ENCODE peak calls at places on chromosomes 6 and 20, in nine cellular contexts. F is IMR-90, O is upper lobe of left lung, G is esophagus squamous epithelium, L is stomach, V is K562, J is right lobe of liver, S is breast epithelium, R is HCT116. W is an unnamed sample.

GRCh38 chr6:24659547-24659946 is 7.2 kb downstream of the TDP2 start:
- DNase-seq in F (peak; percentile 23), O (no peak), G (no peak), L (no peak), V (no peak), J (no peak), S (no peak), R (no peak), W (no peak)

GRCh38 chr20:1336699-1337387 is 7.9 kb upstream of the SDCBP2 start:
- DNase-seq in F (no peak), O (peak; percentile 84), G (no peak), L (peak; percentile 82), V (no peak), J (peak; percentile 85), S (peak; percentile 66), R (no peak), W (peak; percentile 82)

GRCh38 chr20:44884907-44885391 is 556 bp upstream of the YWHAB start:
- DNase-seq in F (no peak), O (no peak), G (no peak), L (no peak), V (no peak), J (no peak), S (no peak), R (no peak), W (no peak)

GRCh38 chr6:11244387-11245126 is 12.1 kb upstream of the NEDD9 start:
- DNase-seq in F (no peak), O (no peak), G (no peak), L (no peak), V (no peak), J (no peak), S (no peak), R (no peak), W (no peak)

GRCh38 chr6:156650896-156651295 is 126.3 kb upstream of the ARID1B start:
- DNase-seq in F (no peak), O (no peak), G (no peak), L (no peak), V (no peak), J (no peak), S (no peak), R (no peak), W (no peak)

GRCh38 chr6:125534430-125535263 is 214.8 kb upstream of the HEY2 start:
- DNase-seq in F (no peak), O (no peak), G (no peak), L (no peak), V (no peak), J (no peak), S (no peak), R (no peak), W (no peak)

GRCh38 chr6:117352466-117353081 is 73.2 kb downstream of the ROS1 start:
- DNase-seq in F (peak; percentile 16), O (no peak), G (no peak), L (no peak), V (no peak), J (no peak), S (no peak), R (peak; percentile 24), W (no peak)

GRCh38 chr6:160974304-160974771 is 17.2 kb upstream of the MAP3K4 start:
- DNase-seq in F (peak; percentile 97), O (no peak), G (no peak), L (no peak), V (no peak), J (no peak), S (peak; percentile 70), R (no peak), W (peak; percentile 87)

GRCh38 chr6:152173957-152174356 is 366.5 kb downstream of the ESR1 start:
- DNase-seq in F (no peak), O (no peak), G (no peak), L (no peak), V (no peak), J (no peak), S (no peak), R (no peak), W (no peak)

GRCh38 chr6:14722704-14723103 is 523.2 kb upstream of the JARID2 start:
- DNase-seq in F (no peak), O (peak; percentile 60), G (no peak), L (no peak), V (no peak), J (no peak), S (no peak), R (no peak), W (no peak)

GRCh38 chr6:15962449-15962764 is 166.5 kb upstream of the MYLIP start:
- DNase-seq in F (peak; percentile 63), O (no peak), G (no peak), L (no peak), V (no peak), J (no peak), S (no peak), R (no peak), W (no peak)

GRCh38 chr6:36202101-36202500 is 5.6 kb downstream of the BRPF3 start:
- DNase-seq in F (no peak), O (no peak), G (no peak), L (no peak), V (no peak), J (no peak), S (no peak), R (no peak), W (no peak)

GRCh38 chr20:6994452-6994851 is 227.0 kb downstream of the BMP2 start:
- DNase-seq in F (no peak), O (no peak), G (no peak), L (no peak), V (no peak), J (no peak), S (no peak), R (no peak), W (no peak)

GRCh38 chr6:30900863-30901417 is 7.1 kb upstream of the GTF2H4 start:
- DNase-seq in F (no peak), O (no peak), G (no peak), L (no peak), V (no peak), J (peak; percentile 1), S (no peak), R (no peak), W (no peak)

GRCh38 chr6:1437553-1438406 is 48.4 kb downstream of the FOXF2 start:
- DNase-seq in F (no peak), O (peak; percentile 37), G (no peak), L (no peak), V (no peak), J (no peak), S (no peak), R (no peak), W (no peak)

GRCh38 chr6:108027594-108027993 is 46.9 kb downstream of the OSTM1 start:
- DNase-seq in F (peak; percentile 9), O (no peak), G (no peak), L (peak; percentile 30), V (no peak), J (no peak), S (no peak), R (peak; percentile 13), W (no peak)

GRCh38 chr6:97524846-97525245 is 241.8 kb upstream of the MMS22L start:
- DNase-seq in F (no peak), O (no peak), G (no peak), L (no peak), V (no peak), J (no peak), S (no peak), R (no peak), W (no peak)

GRCh38 chr6:43173496-43174262 is 2.6 kb downstream of the SRF start:
- DNase-seq in F (no peak), O (no peak), G (no peak), L (no peak), V (no peak), J (peak; percentile 51), S (no peak), R (no peak), W (no peak)
- H3K4me3 ChIP-seq in F (peak overlapping the region; percentile 73), O (peak overlapping the region; percentile 97), G (peak overlapping the region; percentile 98), L (peak overlapping the region; percentile 94), V (peak overlapping the region; percentile 83), J (peak overlapping the region; percentile 90), S (peak overlapping the region; percentile 97), R (no peak overlapping the region), W (peak overlapping the region; percentile 94)

GRCh38 chr6:90214966-90215365 is 81.7 kb downstream of the BACH2 start:
- DNase-seq in F (no peak), O (no peak), G (no peak), L (no peak), V (no peak), J (no peak), S (no peak), R (no peak), W (no peak)

GRCh38 chr6:90217621-90218496 is 78.8 kb downstream of the BACH2 start:
- DNase-seq in F (no peak), O (peak; percentile 84), G (no peak), L (peak; percentile 56), V (no peak), J (no peak), S (no peak), R (no peak), W (no peak)

GRCh38 chr6:90219168-90219985 is 77.3 kb downstream of the BACH2 start:
- DNase-seq in F (peak; percentile 90), O (no peak), G (no peak), L (no peak), V (no peak), J (no peak), S (peak; percentile 28), R (no peak), W (no peak)

GRCh38 chr6:90214461-90214860 is 82.2 kb downstream of the BACH2 start:
- DNase-seq in F (no peak), O (no peak), G (no peak), L (no peak), V (no peak), J (no peak), S (no peak), R (no peak), W (no peak)

GRCh38 chr6:90216081-90216977 is 80.3 kb downstream of the BACH2 start:
- DNase-seq in F (peak; percentile 35), O (no peak), G (no peak), L (no peak), V (no peak), J (no peak), S (no peak), R (no peak), W (no peak)
- H3K4me1 ChIP-seq in F (peaks cover 19% of the 10 kb centered on the region), O (peaks cover 50% of the 10 kb centered on the region), G (peaks cover 19% of the 10 kb centered on the region), L (peaks cover 44% of the 10 kb centered on the region), V (peaks cover 4% of the 10 kb centered on the region), J (peaks cover 30% of the 10 kb centered on the region), S (peaks cover 4% of the 10 kb centered on the region), R (peaks cover 60% of the 10 kb centered on the region), W (peaks cover 50% of the 10 kb centered on the region)

DNA sequence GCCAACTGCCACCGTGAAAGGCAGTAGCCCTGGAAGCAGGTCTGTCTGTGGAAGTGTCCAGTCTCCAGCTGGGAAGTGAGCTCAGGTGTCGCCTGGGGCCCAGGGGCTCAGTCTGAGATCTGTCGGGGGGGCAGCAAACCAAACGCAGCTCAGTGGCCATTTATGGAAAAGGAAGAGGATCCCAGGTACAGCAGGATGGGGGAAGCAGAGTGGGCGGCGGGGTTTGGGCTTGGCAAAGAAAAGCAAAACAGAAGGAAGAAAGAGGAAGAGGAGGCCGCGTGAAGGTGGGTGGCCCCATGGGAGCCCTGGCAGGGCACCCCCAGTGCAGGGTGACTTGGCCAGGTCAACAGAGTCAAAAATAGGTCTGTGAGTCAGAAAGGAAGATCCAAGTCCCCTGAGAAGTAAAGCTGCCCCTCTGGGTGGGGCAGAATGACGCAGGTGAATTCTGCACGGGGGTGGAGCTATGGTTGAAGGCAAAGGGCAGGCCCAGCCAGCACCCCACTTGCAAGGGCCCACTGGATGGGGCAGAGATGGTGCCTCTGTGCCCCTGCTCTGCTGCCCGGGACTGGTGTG is 5.3 kb downstream of the PXDC1 start:
- DNase-seq in F (no peak), O (no peak), G (no peak), L (peak; percentile 25), V (no peak), J (no peak), S (no peak), R (no peak), W (peak; percentile 76)
- TF ChIP-seq POLR2A in F (no peak), O (no peak), G (no peak), L (no peak), V (no peak), J (no peak), S (no peak), R (no peak), W (no peak)

GRCh38 chr20:61924211-61924857 is 141.3 kb downstream of the TAF4 start:
- DNase-seq in F (no peak), O (peak; percentile 45), G (no peak), L (no peak), V (peak; percentile 35), J (peak; percentile 27), S (no peak), R (no peak), W (peak; percentile 50)
- H3K4me3 ChIP-seq in F (no peak overlapping the region), O (no peak overlapping the region), G (no peak overlapping the region), L (no peak overlapping the region), V (no peak overlapping the region), J (no peak overlapping the region), S (no peak overlapping the region), R (no peak overlapping the region), W (no peak overlapping the region)

W was measured in suprapubic skin.